ENCODE peak calls at places on chromosome 16, in four cellular contexts. V is adrenal gland, B is thoracic aorta, I is heart right ventricle. H is an unnamed sample. For H3K9me3, the result is how much of the 10 kb centered on the place peaks cover.

GRCh38 chr16:87586201-87586782 is 16.0 kb upstream of the JPH3 start:
- DNase-seq in V (peak), B (no peak), I (no peak), H (no peak)

GRCh38 chr16:70687172-70687531 is 1.3 kb upstream of the MTSS2 start:
- DNase-seq in V (no peak), B (no peak), I (peak), H (no peak)

GRCh38 chr16:86831366-86831765 is 253.0 kb downstream of the FOXL1 start:
- DNase-seq in V (no peak), B (no peak), I (no peak), H (no peak)

GRCh38 chr16:70688266-70688742 is 2.5 kb upstream of the MTSS2 start:
- DNase-seq in V (no peak), B (no peak), I (peak), H (peak)

GRCh38 chr16:27628216-27628945 is 78.4 kb downstream of the KATNIP start:
- DNase-seq in V (no peak), B (no peak), I (no peak), H (no peak)

GRCh38 chr16:30350134-30350871 is 4.8 kb downstream of the CD2BP2 start:
- DNase-seq in V (no peak), B (no peak), I (no peak), H (no peak)

GRCh38 chr16:11098601-11099377 is 154.4 kb downstream of the CLEC16A start:
- DNase-seq in V (no peak), B (no peak), I (no peak), H (no peak)

GRCh38 chr16:17852977-17853702 is 382.4 kb upstream of the XYLT1 start:
- DNase-seq in V (no peak), B (no peak), I (no peak), H (no peak)

GRCh38 chr16:58056580-58056979 is 31.0 kb downstream of the MMP15 start:
- DNase-seq in V (no peak), B (no peak), I (no peak), H (no peak)

GRCh38 chr16:89700649-89701424 is 668 bp downstream of the SPATA2L start:
- DNase-seq in V (peak), B (no peak), I (no peak), H (peak)

GRCh38 chr16:12951392-12951791 is 50.0 kb downstream of the SHISA9 start:
- DNase-seq in V (no peak), B (no peak), I (no peak), H (no peak)

GRCh38 chr16:49055824-49056545 is 225.7 kb downstream of the CBLN1 start:
- DNase-seq in V (no peak), B (no peak), I (no peak), H (no peak)

GRCh38 chr16:46885960-46886763 is 2.0 kb downstream of the GPT2 start:
- DNase-seq in V (no peak), B (no peak), I (no peak), H (no peak)

GRCh38 chr16:67651039-67651438 is 6.1 kb downstream of the CARMIL2 start:
- DNase-seq in V (no peak), B (no peak), I (no peak), H (peak)

GRCh38 chr16:67654069-67654911 is 5.8 kb downstream of the ACD start:
- DNase-seq in V (no peak), B (no peak), I (peak), H (no peak)

GRCh38 chr16:67651847-67652246 is 6.9 kb downstream of the CARMIL2 start:
- DNase-seq in V (no peak), B (no peak), I (no peak), H (no peak)

GRCh38 chr16:67653131-67654068 is 6.7 kb downstream of the ACD start:
- DNase-seq in V (no peak), B (no peak), I (peak), H (no peak)

GRCh38 chr16:67652578-67653130 is 7.4 kb downstream of the ACD start:
- DNase-seq in V (no peak), B (no peak), I (peak), H (no peak)
- H3K4me3 ChIP-seq in V (no peak), B (peak), I (peak), H (no peak)

GRCh38 chr16:77849640-77850258 is 61.4 kb downstream of the VAT1L start:
- DNase-seq in V (no peak), B (no peak), I (no peak), H (no peak)
- H3K9me3 ChIP-seq in V (under half), B (under half), I (under half), H (under half)

DNA sequence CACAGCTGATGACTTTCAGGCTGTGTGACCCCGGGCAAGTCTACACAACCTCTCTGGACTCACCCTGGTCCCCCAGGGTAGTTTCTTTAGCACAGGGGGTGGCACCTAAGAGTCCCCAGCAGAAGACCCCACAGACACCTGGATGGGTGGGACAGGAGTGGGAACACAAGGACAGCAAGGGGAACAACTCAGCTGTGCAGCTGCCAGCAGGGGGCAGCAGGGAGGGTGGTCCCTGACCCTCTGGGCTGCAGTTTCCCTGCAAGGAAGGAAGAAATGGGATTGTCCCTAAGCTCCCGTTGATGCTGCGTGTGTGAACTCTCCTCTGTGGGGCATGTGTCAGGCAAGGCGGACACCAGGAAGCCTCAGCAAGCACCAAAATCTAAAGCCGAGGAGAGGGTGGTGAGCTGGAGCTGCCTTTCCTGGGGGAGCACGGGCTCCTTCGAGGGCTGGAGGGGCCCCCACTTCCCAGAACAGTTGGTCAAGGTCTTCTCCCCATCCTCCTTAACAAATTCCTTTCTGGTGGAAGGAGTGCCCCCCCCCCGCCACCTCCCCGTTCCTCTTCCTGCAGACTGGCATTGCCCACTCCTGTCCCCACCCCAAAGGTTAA is 24.1 kb upstream of the CDH5 start:
- DNase-seq in V (no peak), B (no peak), I (no peak), H (no peak)
- TF ChIP-seq CTCF in V (peak), B (peak), I (peak), H (peak)

GRCh38 chr16:56518435-56518834 is 1.4 kb downstream of the BBS2 start:
- DNase-seq in V (peak), B (peak), I (no peak), H (no peak)
- H3K4me3 ChIP-seq in V (no peak), B (peak), I (no peak), H (no peak)

H was measured in uterus.